ENCODE peak calls at places on chromosome 1, in nine cellular contexts. V, D, A, T, K, G, F, S and X are unnamed samples.

GRCh38 chr1:244552336-244552735 is 91.3 kb downstream of the CATSPERE start:
- DNase-seq in V (peak), F (no peak), A (no peak), G (no peak), T (no peak), D (no peak), K (no peak), S (peak), X (no peak)

GRCh38 chr1:234433563-234434285 is 45.3 kb downstream of the TARBP1 start:
- DNase-seq in G (no peak), D (no peak), K (no peak), F (no peak), S (peak), T (peak), V (peak), A (no peak), X (no peak)

GRCh38 chr1:207993477-207994445 is 82.8 kb upstream of the CD34 start:
- DNase-seq in D (no peak), V (peak), G (no peak), A (no peak), S (no peak), K (no peak), T (peak), F (no peak), X (no peak)

GRCh38 chr1:31669786-31670582 is 25.3 kb upstream of the PEF1 start:
- DNase-seq in G (peak), F (no peak), T (no peak), S (no peak), D (no peak), K (peak), A (no peak), V (peak), X (peak)

GRCh38 chr1:219381396-219381795 is 207.7 kb downstream of the LYPLAL1 start:
- DNase-seq in A (no peak), S (no peak), T (no peak), V (no peak), D (no peak), G (no peak), F (no peak), K (no peak), X (no peak)

GRCh38 chr1:117612517-117613248 is 6.8 kb downstream of the TENT5C start:
- DNase-seq in T (no peak), A (no peak), D (no peak), V (no peak), F (no peak), K (no peak), G (no peak), S (peak), X (no peak)

GRCh38 chr1:41640141-41640751 is 155.8 kb upstream of the EDN2 start:
- DNase-seq in F (no peak), D (no peak), G (no peak), T (no peak), K (no peak), V (no peak), S (no peak), A (no peak), X (no peak)

GRCh38 chr1:207284209-207284892 is 37.1 kb upstream of the CD55 start:
- DNase-seq in K (no peak), D (no peak), G (no peak), T (peak), F (no peak), A (no peak), S (no peak), V (peak), X (no peak)

GRCh38 chr1:33418811-33419210 is 12.1 kb downstream of the PHC2 start:
- DNase-seq in G (no peak), V (no peak), D (no peak), T (no peak), S (no peak), F (no peak), A (no peak), K (no peak), X (no peak)